ENCODE peak calls at places on chromosomes 6 and 20, in seven cellular contexts. One of them, this sample, is unnamed.
A peak's percentile ranks its signal among the peaks of the same experiment; 100 is the strongest.

GRCh38 chr6:40399888-40400468 is 187.2 kb downstream of the LRFN2 start:
- DNase-seq in breast epithelium: no peak
- DNase-seq in heart left ventricle: no peak
- DNase-seq in A549: no peak
- DNase-seq in transverse colon: no peak
- DNase-seq in body of pancreas: no peak
- DNase-seq in adrenal gland: no peak
- DNase-seq in this sample: no peak

GRCh38 chr6:26044140-26045045 is 42.8 kb upstream of the HFE start:
- DNase-seq in heart left ventricle: no peak
- DNase-seq in transverse colon: peak; percentile 51
- DNase-seq in A549: no peak
- DNase-seq in adrenal gland: peak; percentile 68
- DNase-seq in body of pancreas: peak; percentile 83
- DNase-seq in breast epithelium: no peak
- DNase-seq in this sample: peak; percentile 91

GRCh38 chr6:2205396-2205795 is 40.0 kb downstream of the GMDS start:
- DNase-seq in breast epithelium: no peak
- DNase-seq in body of pancreas: no peak
- DNase-seq in transverse colon: no peak
- DNase-seq in adrenal gland: no peak
- DNase-seq in A549: no peak
- DNase-seq in heart left ventricle: no peak
- DNase-seq in this sample: no peak

GRCh38 chr6:43724914-43725642 is 37.5 kb upstream of the MRPS18A start:
- DNase-seq in heart left ventricle: peak; percentile 68
- DNase-seq in transverse colon: peak; percentile 93
- DNase-seq in A549: no peak
- DNase-seq in body of pancreas: peak; percentile 69
- DNase-seq in breast epithelium: peak; percentile 92
- DNase-seq in adrenal gland: peak; percentile 42
- DNase-seq in this sample: peak; percentile 99

GRCh38 chr20:4876731-4877130 is 124.6 kb downstream of the SLC23A2 start:
- DNase-seq in A549: no peak
- DNase-seq in body of pancreas: no peak
- DNase-seq in heart left ventricle: no peak
- DNase-seq in breast epithelium: no peak
- DNase-seq in transverse colon: no peak
- DNase-seq in adrenal gland: no peak
- DNase-seq in this sample: no peak

GRCh38 chr6:69895396-69895795 is 29.0 kb downstream of the COL19A1 start:
- DNase-seq in A549: no peak
- DNase-seq in body of pancreas: no peak
- DNase-seq in heart left ventricle: no peak
- DNase-seq in transverse colon: no peak
- DNase-seq in adrenal gland: no peak
- DNase-seq in breast epithelium: no peak
- DNase-seq in this sample: no peak

GRCh38 chr6:24489881-24490280 is 503 bp upstream of the GPLD1 start:
- DNase-seq in A549: no peak
- DNase-seq in heart left ventricle: no peak
- DNase-seq in transverse colon: no peak
- DNase-seq in body of pancreas: peak; percentile 42
- DNase-seq in breast epithelium: no peak
- DNase-seq in adrenal gland: peak; percentile 25
- DNase-seq in this sample: no peak

GRCh38 chr20:38536310-38536709 is 44.7 kb upstream of the ADIG start:
- DNase-seq in A549: no peak
- DNase-seq in adrenal gland: no peak
- DNase-seq in transverse colon: no peak
- DNase-seq in breast epithelium: no peak
- DNase-seq in heart left ventricle: no peak
- DNase-seq in body of pancreas: no peak
- DNase-seq in this sample: no peak

GRCh38 chr6:137086031-137086430 is 41.3 kb upstream of the IL20RA start:
- DNase-seq in A549: no peak
- DNase-seq in adrenal gland: no peak
- DNase-seq in heart left ventricle: no peak
- DNase-seq in body of pancreas: no peak
- DNase-seq in transverse colon: no peak
- DNase-seq in breast epithelium: no peak
- DNase-seq in this sample: no peak

GRCh38 chr6:109187399-109188114 is 92.2 kb downstream of the CEP57L1 start:
- DNase-seq in transverse colon: peak; percentile 72
- DNase-seq in adrenal gland: peak; percentile 38
- DNase-seq in A549: peak; percentile 7
- DNase-seq in heart left ventricle: peak; percentile 44
- DNase-seq in body of pancreas: peak; percentile 68
- DNase-seq in breast epithelium: peak; percentile 31
- DNase-seq in this sample: peak; percentile 54

GRCh38 chr20:43911066-43911465 is 3.6 kb upstream of the TOX2 start:
- DNase-seq in breast epithelium: no peak
- DNase-seq in body of pancreas: no peak
- DNase-seq in heart left ventricle: no peak
- DNase-seq in adrenal gland: no peak
- DNase-seq in transverse colon: no peak
- DNase-seq in A549: no peak
- DNase-seq in this sample: no peak

GRCh38 chr6:137424243-137424642 is 70.0 kb downstream of the OLIG3 start:
- DNase-seq in adrenal gland: no peak
- DNase-seq in breast epithelium: no peak
- DNase-seq in heart left ventricle: no peak
- DNase-seq in body of pancreas: no peak
- DNase-seq in transverse colon: no peak
- DNase-seq in A549: no peak
- DNase-seq in this sample: no peak

GRCh38 chr6:110999634-111000270 is 17.9 kb downstream of the RPF2 start:
- DNase-seq in adrenal gland: no peak
- DNase-seq in body of pancreas: no peak
- DNase-seq in heart left ventricle: no peak
- DNase-seq in A549: no peak
- DNase-seq in breast epithelium: no peak
- DNase-seq in transverse colon: no peak
- DNase-seq in this sample: peak; percentile 42

GRCh38 chr6:28354688-28355554 is 5.2 kb downstream of the ZKSCAN3 start:
- DNase-seq in breast epithelium: no peak
- DNase-seq in body of pancreas: no peak
- DNase-seq in adrenal gland: no peak
- DNase-seq in A549: no peak
- DNase-seq in transverse colon: no peak
- DNase-seq in heart left ventricle: no peak
- DNase-seq in this sample: peak; percentile 15

GRCh38 chr6:28356666-28357020 is 6.9 kb downstream of the ZKSCAN3 start:
- DNase-seq in heart left ventricle: no peak
- DNase-seq in transverse colon: no peak
- DNase-seq in breast epithelium: no peak
- DNase-seq in body of pancreas: no peak
- DNase-seq in adrenal gland: no peak
- DNase-seq in A549: no peak
- DNase-seq in this sample: no peak

GRCh38 chr6:28353981-28354676 is 4.4 kb downstream of the ZKSCAN3 start:
- DNase-seq in heart left ventricle: peak; percentile 74
- DNase-seq in A549: no peak
- DNase-seq in adrenal gland: peak; percentile 53
- DNase-seq in transverse colon: peak; percentile 82
- DNase-seq in body of pancreas: peak; percentile 90
- DNase-seq in breast epithelium: peak; percentile 47
- DNase-seq in this sample: peak; percentile 37

GRCh38 chr6:28355743-28356665 is 6.3 kb downstream of the ZKSCAN3 start:
- DNase-seq in A549: peak; percentile 48
- DNase-seq in breast epithelium: peak; percentile 68
- DNase-seq in adrenal gland: peak; percentile 85
- DNase-seq in transverse colon: peak; percentile 81
- DNase-seq in body of pancreas: peak; percentile 87
- DNase-seq in heart left ventricle: peak; percentile 83
- DNase-seq in this sample: peak; percentile 89

DNA sequence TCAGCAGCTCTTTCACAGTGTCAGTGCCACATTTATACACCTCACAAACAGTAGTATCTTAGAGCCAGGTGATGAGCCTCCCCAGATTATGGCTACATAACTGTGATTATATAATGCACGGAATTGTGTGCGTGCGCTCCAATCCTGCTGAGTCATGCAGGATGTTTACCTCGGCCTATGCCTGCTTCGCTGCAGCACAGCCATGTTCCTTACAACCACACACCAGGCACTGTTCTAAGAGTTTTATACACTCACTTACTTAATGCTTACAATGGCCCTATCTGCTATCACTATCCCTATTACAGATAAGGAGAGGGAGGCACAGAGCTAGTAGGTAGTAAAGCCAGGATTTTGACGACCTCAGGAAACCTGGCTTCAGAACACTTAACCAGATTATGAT is 7.3 kb downstream of the ZKSCAN3 start:
- DNase-seq in A549: no peak
- DNase-seq in transverse colon: no peak
- DNase-seq in body of pancreas: no peak
- DNase-seq in heart left ventricle: no peak
- DNase-seq in breast epithelium: no peak
- DNase-seq in adrenal gland: no peak
- DNase-seq in this sample: peak; percentile 17
- TF ChIP-seq POLR2A in A549: no peak
- TF ChIP-seq POLR2A in transverse colon: no peak
- TF ChIP-seq POLR2A in body of pancreas: no peak
- TF ChIP-seq POLR2A in heart left ventricle: no peak
- TF ChIP-seq POLR2A in breast epithelium: no peak
- TF ChIP-seq POLR2A in adrenal gland: no peak
- TF ChIP-seq POLR2A in this sample: no peak

GRCh38 chr6:117483645-117484016 is 1.2 kb downstream of the DCBLD1 start:
- DNase-seq in breast epithelium: no peak
- DNase-seq in adrenal gland: no peak
- DNase-seq in body of pancreas: no peak
- DNase-seq in A549: no peak
- DNase-seq in heart left ventricle: no peak
- DNase-seq in transverse colon: peak; percentile 12
- DNase-seq in this sample: peak; percentile 22

GRCh38 chr6:117483004-117483644 is 650 bp downstream of the DCBLD1 start:
- DNase-seq in body of pancreas: peak; percentile 70
- DNase-seq in heart left ventricle: peak; percentile 53
- DNase-seq in breast epithelium: peak; percentile 27
- DNase-seq in A549: no peak
- DNase-seq in transverse colon: peak; percentile 67
- DNase-seq in adrenal gland: peak; percentile 83
- DNase-seq in this sample: peak; percentile 43

GRCh38 chr6:117481926-117482239 is 591 bp upstream of the DCBLD1 start:
- DNase-seq in transverse colon: no peak
- DNase-seq in body of pancreas: no peak
- DNase-seq in breast epithelium: no peak
- DNase-seq in A549: no peak
- DNase-seq in heart left ventricle: no peak
- DNase-seq in adrenal gland: no peak
- DNase-seq in this sample: peak; percentile 23

GRCh38 chr6:117481278-117481925 is 1.1 kb upstream of the DCBLD1 start:
- DNase-seq in transverse colon: peak; percentile 51
- DNase-seq in body of pancreas: no peak
- DNase-seq in heart left ventricle: no peak
- DNase-seq in adrenal gland: no peak
- DNase-seq in breast epithelium: no peak
- DNase-seq in A549: no peak
- DNase-seq in this sample: peak; percentile 16

DNA sequence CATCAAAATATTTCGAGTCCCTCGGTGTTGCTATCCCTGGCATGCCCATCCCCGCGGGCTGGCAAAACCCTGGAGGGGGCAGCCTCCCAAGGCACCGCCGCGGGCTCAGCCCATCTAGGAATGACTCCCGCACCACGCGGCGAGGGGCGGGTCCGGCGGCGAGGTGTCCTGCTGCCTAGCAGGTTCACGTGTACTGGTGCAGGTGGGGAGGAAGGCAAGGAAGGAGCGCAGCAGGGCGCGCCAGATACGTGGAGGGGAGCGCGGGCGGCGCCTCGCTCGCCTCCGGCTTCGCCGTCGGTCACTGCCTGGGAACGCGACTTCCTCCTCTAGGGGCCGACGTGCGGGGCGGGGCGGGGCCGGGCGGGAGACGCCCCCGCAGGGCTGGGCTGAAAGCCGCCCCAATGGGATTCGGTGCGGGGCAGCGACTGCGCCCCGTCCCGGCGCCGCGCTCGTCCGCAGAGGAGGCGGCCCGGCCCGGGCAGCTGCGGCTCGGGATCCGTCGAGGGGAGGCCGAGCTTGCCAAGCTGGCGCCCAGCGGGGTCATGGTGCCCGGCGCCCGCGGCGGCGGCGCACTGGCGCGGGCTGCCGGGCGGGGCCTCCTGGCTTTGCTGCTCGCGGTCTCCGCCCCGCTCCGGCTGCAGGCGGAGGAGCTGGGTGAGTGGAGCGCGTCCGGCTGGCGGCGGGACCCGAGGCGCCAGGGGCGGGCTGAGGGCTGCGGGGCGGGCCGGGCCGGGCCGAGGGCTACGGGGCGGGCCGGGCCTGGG is at the start of gene DCBLD1:
- DNase-seq in heart left ventricle: peak; percentile 80
- DNase-seq in transverse colon: peak; percentile 86
- DNase-seq in body of pancreas: peak; percentile 79
- DNase-seq in breast epithelium: peak; percentile 25
- DNase-seq in adrenal gland: peak; percentile 79
- DNase-seq in A549: peak; percentile 58
- DNase-seq in this sample: peak; percentile 72
- TF ChIP-seq POLR2A in heart left ventricle: no peak
- TF ChIP-seq POLR2A in transverse colon: peak; percentile 65
- TF ChIP-seq POLR2A in body of pancreas: peak; percentile 72
- TF ChIP-seq POLR2A in breast epithelium: no peak
- TF ChIP-seq POLR2A in adrenal gland: peak; percentile 75
- TF ChIP-seq POLR2A in A549: peak; percentile 75
- TF ChIP-seq POLR2A in this sample: no peak

GRCh38 chr6:42113929-42114636 is 28.3 kb downstream of the C6orf132 start:
- DNase-seq in breast epithelium: no peak
- DNase-seq in adrenal gland: no peak
- DNase-seq in body of pancreas: no peak
- DNase-seq in A549: no peak
- DNase-seq in transverse colon: peak; percentile 54
- DNase-seq in heart left ventricle: no peak
- DNase-seq in this sample: no peak
- TF ChIP-seq POLR2A in breast epithelium: no peak
- TF ChIP-seq POLR2A in adrenal gland: no peak
- TF ChIP-seq POLR2A in body of pancreas: no peak
- TF ChIP-seq POLR2A in A549: no peak
- TF ChIP-seq POLR2A in transverse colon: peak; percentile 51
- TF ChIP-seq POLR2A in heart left ventricle: no peak
- TF ChIP-seq POLR2A in this sample: no peak

GRCh38 chr20:34938466-34939163 is 17.0 kb downstream of the GSS start:
- DNase-seq in transverse colon: peak; percentile 87
- DNase-seq in breast epithelium: peak; percentile 55
- DNase-seq in body of pancreas: peak; percentile 73
- DNase-seq in heart left ventricle: peak; percentile 78
- DNase-seq in A549: no peak
- DNase-seq in adrenal gland: peak; percentile 37
- DNase-seq in this sample: peak; percentile 36
- TF ChIP-seq POLR2A in transverse colon: peak; percentile 41
- TF ChIP-seq POLR2A in breast epithelium: no peak
- TF ChIP-seq POLR2A in body of pancreas: no peak
- TF ChIP-seq POLR2A in heart left ventricle: no peak
- TF ChIP-seq POLR2A in A549: no peak
- TF ChIP-seq POLR2A in adrenal gland: no peak
- TF ChIP-seq POLR2A in this sample: no peak

GRCh38 chr6:167567142-167568033 is 242.5 kb downstream of the TTLL2 start:
- DNase-seq in transverse colon: no peak
- DNase-seq in adrenal gland: peak; percentile 38
- DNase-seq in A549: no peak
- DNase-seq in body of pancreas: no peak
- DNase-seq in heart left ventricle: no peak
- DNase-seq in breast epithelium: no peak
- DNase-seq in this sample: no peak
- TF ChIP-seq POLR2A in transverse colon: no peak
- TF ChIP-seq POLR2A in adrenal gland: no peak
- TF ChIP-seq POLR2A in A549: no peak
- TF ChIP-seq POLR2A in body of pancreas: no peak
- TF ChIP-seq POLR2A in heart left ventricle: no peak
- TF ChIP-seq POLR2A in breast epithelium: no peak
- TF ChIP-seq POLR2A in this sample: no peak